ENCODE peak calls at places on chromosomes 3 and 15, in six cellular contexts. V is Peyer's patch, S is NCI-H2029, Y is psoas muscle, Q is endothelial cell, U is AG04449. G is an unnamed sample.

GRCh38 chr15:91849749-91850161 is 3.8 kb upstream of the SLCO3A1 start:
- DNase-seq in Q (no peak), S (no peak), Y (no peak), U (no peak), V (no peak), G (no peak)

GRCh38 chr15:55434989-55435825 is 26.9 kb downstream of the PIERCE2 start:
- DNase-seq in V (no peak), U (peak), Q (peak), Y (no peak), S (no peak), G (peak)

GRCh38 chr3:141052570-141053069 is 1.5 kb downstream of the SPSB4 start:
- DNase-seq in U (no peak), Y (peak), Q (peak), V (no peak), S (no peak), G (no peak)

GRCh38 chr3:59884409-59884808 is 834.6 kb upstream of the CFAP20DC start:
- DNase-seq in Y (no peak), S (no peak), Q (no peak), V (no peak), U (no peak), G (no peak)

GRCh38 chr3:72287941-72288340 is 503.0 kb upstream of the PROK2 start:
- DNase-seq in Q (no peak), S (no peak), V (no peak), Y (no peak), U (no peak), G (no peak)

GRCh38 chr3:43773273-43774104 is 82.8 kb downstream of the ABHD5 start:
- DNase-seq in S (no peak), V (no peak), U (no peak), Y (peak), Q (no peak), G (no peak)

GRCh38 chr15:52427804-52428203 is 100.9 kb downstream of the MYO5A start:
- DNase-seq in U (peak), Y (peak), S (no peak), V (no peak), Q (no peak), G (no peak)

GRCh38 chr3:157938154-157938774 is 168.0 kb downstream of the SHOX2 start:
- DNase-seq in S (no peak), Q (no peak), U (peak), V (no peak), Y (no peak), G (no peak)

GRCh38 chr3:70065666-70066253 is 66.2 kb downstream of the SAMMSON start:
- DNase-seq in U (no peak), S (no peak), Q (peak), Y (no peak), V (no peak), G (no peak)

GRCh38 chr15:29182590-29182989 is 87.0 kb downstream of the NSMCE3 start:
- DNase-seq in V (no peak), U (no peak), Y (no peak), Q (no peak), S (no peak), G (no peak)

GRCh38 chr3:170027691-170028102 is 10.1 kb upstream of the GPR160 start:
- DNase-seq in Q (no peak), S (no peak), V (no peak), Y (no peak), U (no peak), G (no peak)

GRCh38 chr3:100603449-100603848 is 6.0 kb upstream of the ADGRG7 start:
- DNase-seq in V (no peak), Y (no peak), U (no peak), Q (peak), S (no peak), G (no peak)

GRCh38 chr3:141279074-141279945 is 47.7 kb downstream of the PXYLP1 start:
- DNase-seq in S (peak), U (no peak), V (no peak), Q (no peak), Y (no peak), G (no peak)

GRCh38 chr3:184085389-184085852 is 11.4 kb upstream of the HTR3E start:
- DNase-seq in U (no peak), V (no peak), Q (no peak), Y (no peak), S (no peak), G (no peak)

GRCh38 chr3:193499152-193499551 is 55.5 kb downstream of the ATP13A4 start:
- DNase-seq in Y (no peak), U (no peak), Q (no peak), V (no peak), S (no peak), G (no peak)

GRCh38 chr15:89822030-89822429 is 7.4 kb upstream of the ANPEP start:
- DNase-seq in V (no peak), S (no peak), Q (no peak), Y (no peak), U (no peak), G (no peak)

GRCh38 chr3:49775538-49775937 is 10.8 kb downstream of the IP6K1 start:
- DNase-seq in V (no peak), Q (no peak), U (no peak), S (no peak), Y (no peak), G (no peak)

GRCh38 chr3:169400874-169401273 is 262.6 kb downstream of the MECOM start:
- DNase-seq in Y (no peak), S (peak), Q (no peak), V (no peak), U (no peak), G (no peak)

G was measured in NCI-H2227 treated with DMSO at 0.1 percent for 48 hours.